ENCODE peak calls at places on chromosomes 4 and X, in four cellular contexts. B, X, O and W are unnamed samples.

GRCh38 chr4:10180603-10180926 is 64.0 kb upstream of the WDR1 start:
- DNase-seq in B (no peak), X (no peak), O (no peak), W (peak)

GRCh38 chrX:29617725-29618124 is 597.6 kb upstream of the MAGEB2 start:
- DNase-seq in B (no peak), X (no peak), O (no peak), W (no peak)

GRCh38 chr4:26021417-26022345 is 107.7 kb downstream of the SMIM20 start:
- DNase-seq in B (no peak), X (no peak), O (no peak), W (no peak)

GRCh38 chrX:19152762-19153161 is 30.5 kb upstream of the ADGRG2 start:
- DNase-seq in B (no peak), X (no peak), O (no peak), W (no peak)

GRCh38 chrX:103197721-103198306 is 17.1 kb upstream of the BEX4 start:
- DNase-seq in B (no peak), X (no peak), O (no peak), W (no peak)

GRCh38 chr4:6907658-6908191 is 1.9 kb upstream of the TBC1D14 start:
- DNase-seq in B (no peak), X (no peak), O (no peak), W (no peak)

GRCh38 chrX:135740683-135741149 is 27.3 kb downstream of the CT45A3 start:
- DNase-seq in B (no peak), X (peak), O (no peak), W (peak)

GRCh38 chrX:926991-927390 is 285.5 kb downstream of the CRLF2 start:
- DNase-seq in B (no peak), X (no peak), O (peak), W (no peak)

GRCh38 chr4:182263562-182263961 is 20.4 kb downstream of the TENM3 start:
- DNase-seq in B (no peak), X (no peak), O (no peak), W (no peak)

GRCh38 chrX:96147645-96148044 is 537.0 kb upstream of the DIAPH2 start:
- DNase-seq in B (no peak), X (no peak), O (no peak), W (no peak)

GRCh38 chr4:6692806-6693205 is 872 bp upstream of the S100P start:
- DNase-seq in B (no peak), X (no peak), O (no peak), W (no peak)

GRCh38 chrX:13506574-13506973 is 62.8 kb upstream of the EGFL6 start:
- DNase-seq in B (peak), X (peak), O (peak), W (peak)

GRCh38 chrX:129600981-129601424 is 53.8 kb downstream of the APLN start:
- DNase-seq in B (peak), X (no peak), O (no peak), W (peak)

GRCh38 chrX:41580423-41581064 is 108.2 kb upstream of the GPR34 start:
- DNase-seq in B (no peak), X (no peak), O (no peak), W (no peak)

GRCh38 chr4:1305261-1305711 is 15.6 kb downstream of the MAEA start:
- DNase-seq in B (no peak), X (no peak), O (no peak), W (no peak)

GRCh38 chr4:33940281-33940680 is 2304.0 kb downstream of the ARAP2 start:
- DNase-seq in B (no peak), X (no peak), O (no peak), W (no peak)

GRCh38 chr4:86092684-86093083 is 267.2 kb downstream of the MAPK10 start:
- DNase-seq in B (peak), X (no peak), O (no peak), W (no peak)

GRCh38 chr4:109945056-109945455 is 32.4 kb downstream of the EGF start:
- DNase-seq in B (no peak), X (no peak), O (no peak), W (no peak)

GRCh38 chrX:13899607-13900006 is 82.7 kb upstream of the GPM6B start:
- DNase-seq in B (peak), X (no peak), O (no peak), W (no peak)

GRCh38 chr4:6322067-6322760 is 52.6 kb downstream of the WFS1 start:
- DNase-seq in B (no peak), X (no peak), O (no peak), W (no peak)

GRCh38 chr4:15531792-15532191 is 62.1 kb downstream of the CC2D2A start:
- DNase-seq in B (no peak), X (no peak), O (no peak), W (no peak)

GRCh38 chr4:173182403-173182802 is 13.8 kb downstream of the GALNT7 start:
- DNase-seq in B (peak), X (no peak), O (no peak), W (no peak)

GRCh38 chr4:123790681-123791080 is 394.1 kb downstream of the SPRY1 start:
- DNase-seq in B (no peak), X (no peak), O (no peak), W (no peak)

GRCh38 chr4:83022724-83023427 is 12.1 kb upstream of the COPS4 start:
- DNase-seq in B (peak), X (no peak), O (no peak), W (no peak)

GRCh38 chrX:130393451-130394074 is 8.1 kb upstream of the GPR119 start:
- DNase-seq in B (peak), X (no peak), O (peak), W (peak)

GRCh38 chr4:174828845-174829701 is at the start of gene GLRA3:
- DNase-seq in B (peak), X (no peak), O (peak), W (peak)

GRCh38 chr4:164768516-164768915 is 14.6 kb downstream of the SMIM31 start:
- DNase-seq in B (no peak), X (no peak), O (no peak), W (no peak)

GRCh38 chr4:38869511-38869910 is 1.9 kb downstream of the FAM114A1 start:
- DNase-seq in B (no peak), X (no peak), O (no peak), W (no peak)

GRCh38 chr4:180665994-180666818 is 1577.0 kb upstream of the TENM3 start:
- DNase-seq in B (peak), X (peak), O (no peak), W (peak)

GRCh38 chr4:11183358-11183745 is 245.3 kb downstream of the HS3ST1 start:
- DNase-seq in B (no peak), X (no peak), O (no peak), W (no peak)

GRCh38 chrX:134287356-134287755 is 50.4 kb downstream of the CCDC160 start:
- DNase-seq in B (no peak), X (no peak), O (no peak), W (no peak)

GRCh38 chrX:133302775-133303445 is 84.8 kb upstream of the TFDP3 start:
- DNase-seq in B (peak), X (no peak), O (no peak), W (no peak)

GRCh38 chr4:61614256-61614655 is 414.1 kb downstream of the ADGRL3 start:
- DNase-seq in B (no peak), X (no peak), O (no peak), W (no peak)

GRCh38 chrX:121581885-121582284 is 534.5 kb downstream of the GLUD2 start:
- DNase-seq in B (no peak), X (no peak), O (no peak), W (no peak)

GRCh38 chr4:187586892-187587291 is 408.7 kb upstream of the ZFP42 start:
- DNase-seq in B (no peak), X (no peak), O (no peak), W (no peak)

GRCh38 chr4:166481014-166481507 is 608.0 kb downstream of the TLL1 start:
- DNase-seq in B (no peak), X (no peak), O (no peak), W (no peak)

GRCh38 chr4:98688416-98689290 is 30.2 kb upstream of the TSPAN5 start:
- DNase-seq in B (peak), X (no peak), O (no peak), W (no peak)

GRCh38 chrX:98071331-98071730 is 1187.6 kb downstream of the RPA4 start:
- DNase-seq in B (no peak), X (no peak), O (no peak), W (no peak)